ENCODE peak calls at places on chromosome 13, in nine cellular contexts. Y is mucosa of descending colon; K is stimulated activated effector memory CD8-positive, alpha-beta T cell treated with anti-CD3 and anti-CD28 coated beads, Interleukin-12 subunit alpha, Interleukin-12 subunit beta, amount 100 ng/mL, for 72 hours; H is SJCRH30; M is heart right ventricle; T is progenitor cell of endocrine pancreas; W is stimulated activated CD8-positive, alpha-beta memory T cell treated with anti-CD3 and anti-CD28 coated beads, Interleukin-12 subunit alpha, Interleukin-12 subunit beta, amount 100 ng/mL, for 1 hour; F is astrocyte of the cerebellum; B is activated T-cell treated with anti-CD3 and anti-CD28 coated beads, Interleukin-2, amount 50 U/mL, for 72 hours. G is an unnamed sample.

GRCh38 chr13:113952151-113952982 is 21.5 kb downstream of the C13orf46 start:
- DNase-seq in Y (no peak), K (no peak), H (no peak), M (no peak), T (no peak), W (no peak), F (no peak), B (no peak), G (no peak)

GRCh38 chr13:22993148-22993547 is 187.6 kb upstream of the SGCG start:
- DNase-seq in Y (no peak), K (no peak), H (no peak), M (no peak), T (no peak), W (no peak), F (no peak), B (no peak), G (no peak)

GRCh38 chr13:113192902-113193301 is 15.6 kb downstream of the PCID2 start:
- DNase-seq in Y (no peak), K (no peak), H (no peak), M (no peak), T (no peak), W (no peak), F (no peak), B (no peak), G (no peak)

GRCh38 chr13:34913040-34913439 is 29.0 kb upstream of the NBEA start:
- DNase-seq in Y (no peak), K (no peak), H (peak; percentile 14), M (no peak), T (peak; percentile 12), W (no peak), F (no peak), B (no peak), G (peak; percentile 27)

GRCh38 chr13:114026128-114026880 is 52.4 kb upstream of the C13orf46 start:
- DNase-seq in Y (no peak), K (no peak), H (no peak), M (peak; percentile 10), T (no peak), W (no peak), F (no peak), B (no peak), G (no peak)

GRCh38 chr13:84037937-84038464 is 155.7 kb upstream of the SLITRK1 start:
- DNase-seq in Y (no peak), K (no peak), H (peak; percentile 25), M (no peak), T (no peak), W (no peak), F (no peak), B (no peak), G (no peak)

GRCh38 chr13:32031025-32031814 is at the start of gene FRY:
- DNase-seq in Y (peak; percentile 59), K (peak; percentile 61), H (peak; percentile 69), M (peak; percentile 70), T (peak; percentile 37), W (peak; percentile 11), F (no peak), B (peak; percentile 73), G (peak; percentile 74)

GRCh38 chr13:19713186-19713965 is 69.4 kb downstream of the PSPC1 start:
- DNase-seq in Y (no peak), K (no peak), H (no peak), M (no peak), T (no peak), W (no peak), F (peak; percentile 54), B (peak; percentile 25), G (no peak)

GRCh38 chr13:55553736-55554135 is 1587.0 kb upstream of the PRR20A start:
- DNase-seq in Y (no peak), K (no peak), H (no peak), M (no peak), T (no peak), W (no peak), F (no peak), B (no peak), G (no peak)

GRCh38 chr13:36685912-36686311 is 12.1 kb downstream of the SERTM1 start:
- DNase-seq in Y (no peak), K (no peak), H (no peak), M (no peak), T (no peak), W (no peak), F (no peak), B (no peak), G (no peak)

GRCh38 chr13:49635599-49636433 is 7.5 kb downstream of the ARL11 start:
- DNase-seq in Y (peak; percentile 35), K (peak; percentile 57), H (no peak), M (no peak), T (no peak), W (peak; percentile 10), F (no peak), B (peak; percentile 7), G (no peak)